ENCODE peak calls at places on chromosomes 5 and 9, in five cellular contexts. P is H9, Q is H1, K is mesenchymal stem cell, L is trophoblast cell. Y is an unnamed sample.

GRCh38 chr5:150607991-150608390 is 32.5 kb upstream of the SYNPO start:
- DNase-seq in P (no peak), L (no peak), K (no peak), Q (no peak), Y (no peak)

GRCh38 chr5:38896760-38897159 is 50.9 kb downstream of the OSMR start:
- DNase-seq in P (no peak), Q (no peak), K (no peak), L (no peak), Y (no peak)

GRCh38 chr9:77887660-77888059 is 144.0 kb downstream of the GNAQ start:
- DNase-seq in K (no peak), P (no peak), L (no peak), Q (no peak), Y (no peak)

GRCh38 chr5:149439899-149440655 is 61.0 kb upstream of the IL17B start:
- DNase-seq in Q (no peak), L (peak; percentile 85), P (peak; percentile 92), K (peak; percentile 67), Y (no peak)

GRCh38 chr5:35069188-35069587 is 21.4 kb upstream of the AGXT2 start:
- DNase-seq in P (no peak), K (no peak), Q (no peak), L (no peak), Y (no peak)

GRCh38 chr5:91272858-91273257 is 110.3 kb downstream of the ARRDC3 start:
- DNase-seq in P (no peak), L (no peak), Q (no peak), K (peak; percentile 69), Y (no peak)

GRCh38 chr9:93636172-93636661 is 59.8 kb downstream of the PHF2 start:
- DNase-seq in K (no peak), Q (no peak), L (no peak), P (no peak), Y (no peak)

GRCh38 chr5:88746438-88746882 is 136.5 kb downstream of the MEF2C start:
- DNase-seq in P (no peak), Q (no peak), L (no peak), K (no peak), Y (no peak)

GRCh38 chr5:72459089-72459661 is 48.0 kb downstream of the ZNF366 start:
- DNase-seq in K (no peak), L (no peak), P (no peak), Q (no peak), Y (no peak)

GRCh38 chr5:149054416-149054815 is 8.4 kb downstream of the SH3TC2 start:
- DNase-seq in L (peak; percentile 68), P (no peak), K (no peak), Q (no peak), Y (no peak)

GRCh38 chr9:126986506-126986951 is 71.9 kb downstream of the RALGPS1 start:
- DNase-seq in P (no peak), L (no peak), K (no peak), Q (no peak), Y (no peak)

GRCh38 chr5:151125421-151125820 is 32.2 kb downstream of the ANXA6 start:
- DNase-seq in L (no peak), P (no peak), K (no peak), Q (no peak), Y (no peak)

GRCh38 chr5:119315516-119315949 is 40.3 kb upstream of the TNFAIP8 start:
- DNase-seq in L (no peak), K (no peak), P (no peak), Q (no peak), Y (no peak)

GRCh38 chr5:133825631-133826289 is 142.7 kb downstream of the C5orf15 start:
- DNase-seq in L (no peak), Q (no peak), K (no peak), P (no peak), Y (no peak)

GRCh38 chr9:125986966-125987365 is 239.8 kb downstream of the PBX3 start:
- DNase-seq in L (no peak), K (no peak), P (no peak), Q (no peak), Y (no peak)

GRCh38 chr9:124583134-124583533 is 75.9 kb upstream of the NR5A1 start:
- DNase-seq in P (no peak), L (no peak), K (no peak), Q (no peak), Y (no peak)
- H4K8ac ChIP-seq in P (no peak overlapping the region), L (no peak overlapping the region), K (no peak overlapping the region), Q (no peak overlapping the region), Y (no peak overlapping the region)

DNA sequence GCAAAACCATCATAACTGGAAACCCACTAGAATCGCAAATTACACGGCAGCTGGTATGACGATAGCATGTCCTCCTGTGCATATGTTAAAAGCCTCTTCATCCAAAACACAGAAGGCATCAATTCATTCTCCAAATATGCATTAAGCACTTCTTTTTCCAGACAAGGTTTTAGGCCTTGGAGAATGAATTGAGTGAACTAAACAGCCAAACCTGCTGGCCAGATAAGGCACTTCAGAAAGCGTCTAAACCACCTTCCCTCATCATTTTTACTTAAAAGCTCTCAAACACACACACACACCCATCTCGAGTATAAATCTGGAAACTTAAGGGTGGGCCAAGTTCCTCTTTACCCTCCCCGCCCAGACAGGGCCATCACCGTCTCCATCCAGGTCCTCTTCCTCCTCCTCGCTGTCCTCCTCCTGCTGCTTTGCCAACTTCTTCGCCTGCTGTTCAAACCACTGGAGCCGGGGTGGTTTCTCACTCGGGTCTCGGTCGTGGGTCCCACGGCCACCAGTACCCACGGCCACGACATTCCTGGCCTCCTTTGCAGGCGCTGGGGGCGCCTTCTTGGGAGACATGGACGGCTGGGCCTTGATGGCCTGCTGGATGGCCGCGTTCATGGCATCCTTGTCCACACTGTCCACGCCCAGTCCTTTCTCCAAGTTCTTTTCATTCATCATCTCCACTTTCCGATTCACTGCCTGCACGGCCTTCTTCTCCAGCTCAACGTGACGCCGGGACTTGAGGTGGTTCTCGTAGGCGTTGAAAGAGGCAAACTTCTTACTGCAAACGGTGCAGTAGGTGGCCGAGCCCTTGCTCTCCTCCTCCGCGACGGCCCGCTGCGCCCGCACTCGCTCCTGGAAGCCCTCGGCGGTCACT is 696 bp downstream of the ZNF622 start:
- DNase-seq in P (no peak), L (peak; percentile 5), K (peak; percentile 40), Q (no peak), Y (no peak)
- H3K4me2 ChIP-seq in P (peak overlapping the region; percentile 95), L (peak overlapping the region; percentile 63), K (peak overlapping the region; percentile 82), Q (peak overlapping the region; percentile 85), Y (peak overlapping the region; percentile 95)

DNA sequence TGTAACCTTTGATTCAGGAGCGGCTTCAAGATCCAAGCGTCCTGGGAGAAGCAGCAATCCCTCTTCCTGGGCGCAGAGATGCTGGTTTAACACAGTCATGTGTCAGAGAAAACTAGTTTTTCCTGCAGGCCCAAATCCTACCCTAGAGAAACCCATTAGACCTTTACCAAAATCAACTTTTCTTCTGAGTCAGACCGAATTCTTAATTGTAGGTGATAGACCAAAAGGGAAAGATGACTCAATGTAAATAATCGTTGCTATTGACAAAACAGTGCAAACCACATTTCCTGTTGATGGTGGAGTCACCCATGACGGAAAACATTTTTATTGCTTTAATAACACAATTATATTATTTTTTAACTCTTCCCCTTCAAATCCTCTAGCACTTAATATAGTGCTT is 40.1 kb downstream of the SLC1A1 start:
- DNase-seq in Q (no peak), P (no peak), L (no peak), K (peak; percentile 66), Y (no peak)
- H2BK12ac ChIP-seq in Q (no peak overlapping the region), P (no peak overlapping the region), L (no peak overlapping the region), K (no peak overlapping the region), Y (no peak overlapping the region)

DNA sequence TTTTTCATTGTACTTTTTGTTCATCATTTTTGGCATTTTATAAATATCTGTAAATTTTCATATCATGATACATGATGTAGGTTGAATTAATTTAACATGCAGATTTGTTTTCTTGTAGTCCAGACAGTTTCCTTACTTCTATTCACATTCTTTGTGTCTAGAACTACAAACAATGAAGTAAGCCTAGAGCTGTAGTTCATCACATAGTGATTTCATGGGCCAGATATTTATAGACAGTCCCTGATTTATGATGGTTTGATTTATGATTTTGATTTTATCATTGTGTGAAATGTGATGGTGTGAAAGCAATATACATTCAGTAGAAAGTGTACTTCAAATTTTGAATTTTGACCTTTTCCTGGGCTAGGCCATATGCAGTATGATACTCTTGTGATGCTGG is 139.0 kb downstream of the ARHGEF28 start:
- DNase-seq in Q (no peak), P (no peak), L (no peak), K (no peak), Y (no peak)
- H4K8ac ChIP-seq in Q (no peak overlapping the region), P (no peak overlapping the region), L (no peak overlapping the region), K (no peak overlapping the region), Y (no peak overlapping the region)